ENCODE peak calls at places on chromosomes 5 and 9, in eight cellular contexts. S is nephron progenitor cell; H is CD4-positive, CD25-positive, alpha-beta regulatory T cell; U is neural crest cell; D is AG09309; M is HTR-8/SVneo; G is right lobe of liver; P is stimulated activated CD8-positive, alpha-beta memory T cell treated with anti-CD3 and anti-CD28 coated beads, Interleukin-2, amount 100 ng/mL, for 48 hours. Q is an unnamed sample.

GRCh38 chr9:95249986-95250385 is 67.5 kb downstream of the FANCC start:
- DNase-seq in G (no peak), M (no peak), S (no peak), H (no peak), D (no peak), U (no peak), P (no peak), Q (peak)

GRCh38 chr5:85108471-85108870 is 723.8 kb upstream of the EDIL3 start:
- DNase-seq in D (no peak), S (no peak), H (no peak), M (no peak), U (no peak), P (no peak), G (no peak), Q (no peak)

GRCh38 chr5:6742081-6742758 is 29.0 kb downstream of the TENT4A start:
- DNase-seq in U (no peak), G (no peak), P (no peak), H (no peak), M (no peak), D (no peak), S (no peak), Q (no peak)

GRCh38 chr5:143436871-143437270 is 33.4 kb upstream of the NR3C1 start:
- DNase-seq in D (no peak), S (no peak), U (no peak), H (no peak), P (no peak), G (no peak), M (no peak), Q (no peak)

GRCh38 chr5:74945561-74946165 is 79.5 kb upstream of the FAM169A start:
- DNase-seq in P (peak), M (no peak), S (no peak), D (no peak), H (no peak), G (no peak), U (no peak), Q (no peak)

GRCh38 chr5:158819840-158820620 is 279.7 kb downstream of the EBF1 start:
- DNase-seq in S (no peak), M (no peak), U (no peak), G (no peak), D (peak), P (no peak), H (no peak), Q (no peak)

GRCh38 chr9:14347408-14348224 is 33.7 kb upstream of the NFIB start:
- DNase-seq in D (no peak), M (no peak), S (peak), U (no peak), G (no peak), H (no peak), P (no peak), Q (peak)

GRCh38 chr9:121217609-121218292 is 16.1 kb upstream of the RAB14 start:
- DNase-seq in G (no peak), H (no peak), D (no peak), U (no peak), S (no peak), M (no peak), P (no peak), Q (no peak)

GRCh38 chr9:89116064-89116817 is 62.4 kb downstream of the SHC3 start:
- DNase-seq in U (no peak), G (no peak), S (no peak), D (peak), H (no peak), P (no peak), M (no peak), Q (no peak)

Q was measured in left kidney.